ENCODE peak calls at places on chromosomes 1 and 21, in ten cellular contexts. M, N, B, O, C, I, S, U, V and T are unnamed samples.

GRCh38 chr1:156103521-156103947 is 11.0 kb upstream of the LMNA start:
- DNase-seq in M (peak), N (no peak), B (no peak), O (no peak), C (no peak), I (peak), S (peak), U (peak), V (no peak), T (no peak)

GRCh38 chr21:25039461-25040380 is 567.6 kb downstream of the MRPL39 start:
- DNase-seq in M (no peak), N (no peak), B (no peak), O (no peak), C (peak), I (peak), S (no peak), U (no peak), V (no peak), T (no peak)

GRCh38 chr1:156532374-156532773 is 31.8 kb upstream of the MEF2D start:
- DNase-seq in M (no peak), N (no peak), B (no peak), O (no peak), C (no peak), I (no peak), S (no peak), U (no peak), V (no peak), T (no peak)

GRCh38 chr1:170790175-170790574 is 126.2 kb downstream of the PRRX1 start:
- DNase-seq in M (no peak), N (no peak), B (no peak), O (no peak), C (no peak), I (no peak), S (no peak), U (no peak), V (no peak), T (no peak)

GRCh38 chr1:168243200-168243599 is 17.4 kb downstream of the SFT2D2 start:
- DNase-seq in M (no peak), N (no peak), B (no peak), O (no peak), C (no peak), I (no peak), S (no peak), U (no peak), V (no peak), T (no peak)

GRCh38 chr1:234108921-234109320 is 204.4 kb downstream of the SLC35F3 start:
- DNase-seq in M (no peak), N (no peak), B (no peak), O (no peak), C (no peak), I (peak), S (no peak), U (no peak), V (no peak), T (no peak)

GRCh38 chr21:20970691-20971090 is 27.5 kb upstream of the NCAM2 start:
- DNase-seq in M (no peak), N (no peak), B (no peak), O (no peak), C (no peak), I (no peak), S (no peak), U (no peak), V (no peak), T (no peak)

GRCh38 chr1:85438353-85438752 is 26.6 kb downstream of the DDAH1 start:
- DNase-seq in M (no peak), N (no peak), B (no peak), O (peak), C (no peak), I (peak), S (no peak), U (no peak), V (no peak), T (peak)

GRCh38 chr1:202247837-202248795 is 54.5 kb downstream of the LGR6 start:
- DNase-seq in M (peak), N (no peak), B (no peak), O (no peak), C (no peak), I (peak), S (no peak), U (no peak), V (peak), T (no peak)

GRCh38 chr1:31510853-31511789 is 65.2 kb upstream of the TINAGL1 start:
- DNase-seq in M (no peak), N (no peak), B (no peak), O (no peak), C (no peak), I (no peak), S (no peak), U (no peak), V (no peak), T (no peak)

GRCh38 chr1:190436615-190437014 is 41.0 kb downstream of the BRINP3 start:
- DNase-seq in M (no peak), N (no peak), B (no peak), O (peak), C (peak), I (no peak), S (no peak), U (peak), V (peak), T (no peak)

GRCh38 chr1:198701766-198702539 is 63.1 kb downstream of the PTPRC start:
- DNase-seq in M (no peak), N (no peak), B (no peak), O (no peak), C (no peak), I (no peak), S (no peak), U (no peak), V (peak), T (no peak)

GRCh38 chr1:222886194-222887126 is 71.6 kb downstream of the DISP1 start:
- DNase-seq in M (no peak), N (no peak), B (no peak), O (no peak), C (no peak), I (no peak), S (no peak), U (no peak), V (no peak), T (no peak)

GRCh38 chr1:228272331-228272791 is 64.5 kb downstream of the OBSCN start:
- DNase-seq in M (peak), N (no peak), B (no peak), O (no peak), C (no peak), I (no peak), S (no peak), U (no peak), V (no peak), T (no peak)

GRCh38 chr1:67850611-67851075 is 17.4 kb upstream of the GNG12 start:
- DNase-seq in M (peak), N (peak), B (peak), O (peak), C (no peak), I (peak), S (no peak), U (peak), V (no peak), T (no peak)

GRCh38 chr1:33388989-33389771 is 41.7 kb downstream of the PHC2 start:
- DNase-seq in M (no peak), N (no peak), B (no peak), O (peak), C (peak), I (peak), S (no peak), U (no peak), V (no peak), T (no peak)

GRCh38 chr1:41677586-41677985 is 193.1 kb upstream of the EDN2 start:
- DNase-seq in M (no peak), N (no peak), B (no peak), O (no peak), C (no peak), I (no peak), S (no peak), U (no peak), V (no peak), T (no peak)

GRCh38 chr1:161855260-161855659 is 89.1 kb downstream of the ATF6 start:
- DNase-seq in M (no peak), N (no peak), B (no peak), O (no peak), C (no peak), I (no peak), S (no peak), U (no peak), V (no peak), T (no peak)

GRCh38 chr1:40785446-40785845 is 1.9 kb downstream of the KCNQ4 start:
- DNase-seq in M (no peak), N (no peak), B (no peak), O (no peak), C (no peak), I (no peak), S (no peak), U (no peak), V (no peak), T (no peak)

GRCh38 chr1:232259333-232259732 is 370.6 kb downstream of the SIPA1L2 start:
- DNase-seq in M (no peak), N (no peak), B (no peak), O (no peak), C (no peak), I (no peak), S (no peak), U (no peak), V (no peak), T (no peak)

GRCh38 chr1:39204441-39205081 is at the start of gene MACF1:
- DNase-seq in M (no peak), N (peak), B (peak), O (peak), C (no peak), I (peak), S (peak), U (peak), V (peak), T (peak)

GRCh38 chr1:205915354-205915990 is 27.8 kb downstream of the SLC26A9 start:
- DNase-seq in M (no peak), N (no peak), B (peak), O (no peak), C (no peak), I (no peak), S (no peak), U (no peak), V (no peak), T (no peak)

GRCh38 chr1:110674337-110675059 is at the start of gene KCNA3:
- DNase-seq in M (peak), N (no peak), B (no peak), O (no peak), C (peak), I (no peak), S (peak), U (no peak), V (peak), T (peak)

GRCh38 chr21:26773058-26773457 is 72.2 kb downstream of the ADAMTS1 start:
- DNase-seq in M (no peak), N (no peak), B (no peak), O (no peak), C (no peak), I (no peak), S (no peak), U (no peak), V (no peak), T (no peak)

GRCh38 chr1:8348777-8349472 is 31.0 kb downstream of the SLC45A1 start:
- DNase-seq in M (peak), N (no peak), B (no peak), O (peak), C (peak), I (peak), S (peak), U (no peak), V (peak), T (peak)

GRCh38 chr1:102902045-102902444 is 206.3 kb downstream of the COL11A1 start:
- DNase-seq in M (no peak), N (no peak), B (no peak), O (no peak), C (no peak), I (peak), S (no peak), U (no peak), V (no peak), T (no peak)

GRCh38 chr1:209723761-209724693 is 19.4 kb downstream of the HSD11B1 start:
- DNase-seq in M (no peak), N (no peak), B (no peak), O (no peak), C (peak), I (peak), S (no peak), U (no peak), V (no peak), T (no peak)

GRCh38 chr1:59146651-59147358 is 150.1 kb upstream of the FGGY start:
- DNase-seq in M (peak), N (no peak), B (no peak), O (peak), C (peak), I (peak), S (peak), U (no peak), V (no peak), T (peak)

GRCh38 chr1:222931018-222931417 is 116.2 kb downstream of the DISP1 start:
- DNase-seq in M (no peak), N (no peak), B (no peak), O (peak), C (no peak), I (peak), S (no peak), U (no peak), V (no peak), T (no peak)

GRCh38 chr1:60575326-60575874 is 501.8 kb upstream of the C1orf87 start:
- DNase-seq in M (no peak), N (no peak), B (no peak), O (no peak), C (no peak), I (no peak), S (no peak), U (no peak), V (no peak), T (no peak)

GRCh38 chr1:87334351-87335174 is 5.9 kb downstream of the LMO4 start:
- DNase-seq in M (peak), N (no peak), B (no peak), O (no peak), C (peak), I (no peak), S (no peak), U (no peak), V (peak), T (peak)

GRCh38 chr1:15958788-15959187 is 17.1 kb downstream of the ZBTB17 start:
- DNase-seq in M (no peak), N (no peak), B (no peak), O (peak), C (no peak), I (peak), S (no peak), U (no peak), V (no peak), T (no peak)

GRCh38 chr1:178483251-178483957 is 13.4 kb downstream of the CLEC20A start:
- DNase-seq in M (no peak), N (no peak), B (no peak), O (no peak), C (no peak), I (peak), S (no peak), U (no peak), V (no peak), T (no peak)

DNA sequence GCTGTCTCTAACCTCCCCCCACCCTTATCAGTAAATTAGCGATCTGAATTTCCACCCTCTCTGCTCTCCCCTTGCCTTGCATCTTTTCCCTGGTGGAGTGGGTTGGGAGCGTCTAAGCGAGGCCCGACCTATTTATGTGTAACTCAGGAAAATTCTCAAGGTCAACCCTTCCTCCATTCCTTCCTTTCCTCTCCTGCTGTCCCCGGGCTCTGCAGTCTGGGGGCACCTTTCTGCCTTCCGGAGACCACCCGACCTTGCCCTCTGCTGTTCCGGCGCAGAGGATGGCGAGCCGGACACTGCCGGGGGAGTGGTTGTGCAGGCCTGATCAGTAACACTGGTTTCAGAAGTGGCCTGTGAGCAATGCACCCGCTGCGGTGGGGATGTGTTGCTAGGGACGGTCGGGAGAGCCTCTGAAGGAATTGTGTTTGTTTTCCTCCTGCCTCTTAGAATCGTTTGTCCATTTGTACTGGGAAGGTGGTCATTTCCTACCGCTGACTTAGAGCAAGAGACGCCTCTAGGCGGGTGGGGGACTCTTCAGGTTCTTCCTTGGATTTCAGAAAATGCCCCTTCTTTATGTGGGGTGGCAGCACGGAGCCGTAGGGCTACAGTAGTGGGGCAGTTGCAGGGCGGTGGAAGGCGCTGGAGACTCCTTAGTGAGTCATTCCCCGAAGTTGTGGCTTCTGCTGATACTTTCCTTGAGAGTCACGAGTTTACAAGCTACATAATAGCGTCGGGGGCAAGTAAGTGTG is 543 bp downstream of the MGST3 start:
- DNase-seq in M (peak), N (peak), B (peak), O (peak), C (peak), I (peak), S (peak), U (peak), V (peak), T (peak)
- TF ChIP-seq CTCF in M (no peak), N (peak), B (no peak), O (peak), C (no peak), I (peak), S (no peak), U (no peak), V (peak), T (no peak)

DNA sequence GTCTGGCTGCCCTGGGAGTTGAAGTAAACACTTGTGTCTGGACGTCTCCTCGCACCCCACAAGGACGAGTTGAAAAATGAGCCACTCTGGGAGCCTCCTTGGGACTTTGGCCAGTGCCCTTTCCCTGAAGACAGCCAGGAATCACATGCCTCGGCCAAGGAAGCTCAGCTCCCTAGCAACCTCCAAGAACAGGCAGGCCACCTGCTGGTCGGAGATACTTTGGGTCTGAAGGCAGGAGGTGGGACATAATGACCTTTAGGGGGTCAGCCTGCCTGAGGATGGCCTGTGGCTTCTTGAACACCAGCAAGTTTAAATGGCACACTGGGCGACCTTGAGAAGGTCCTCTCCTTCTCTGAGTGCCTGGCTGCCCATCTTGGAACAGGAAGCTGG is 165.8 kb upstream of the ZC3H12A start:
- DNase-seq in M (no peak), N (no peak), B (no peak), O (no peak), C (no peak), I (no peak), S (no peak), U (no peak), V (no peak), T (no peak)
- TF ChIP-seq CTCF in M (no peak), N (no peak), B (no peak), O (no peak), C (no peak), I (no peak), S (no peak), U (no peak), V (peak), T (no peak)

DNA sequence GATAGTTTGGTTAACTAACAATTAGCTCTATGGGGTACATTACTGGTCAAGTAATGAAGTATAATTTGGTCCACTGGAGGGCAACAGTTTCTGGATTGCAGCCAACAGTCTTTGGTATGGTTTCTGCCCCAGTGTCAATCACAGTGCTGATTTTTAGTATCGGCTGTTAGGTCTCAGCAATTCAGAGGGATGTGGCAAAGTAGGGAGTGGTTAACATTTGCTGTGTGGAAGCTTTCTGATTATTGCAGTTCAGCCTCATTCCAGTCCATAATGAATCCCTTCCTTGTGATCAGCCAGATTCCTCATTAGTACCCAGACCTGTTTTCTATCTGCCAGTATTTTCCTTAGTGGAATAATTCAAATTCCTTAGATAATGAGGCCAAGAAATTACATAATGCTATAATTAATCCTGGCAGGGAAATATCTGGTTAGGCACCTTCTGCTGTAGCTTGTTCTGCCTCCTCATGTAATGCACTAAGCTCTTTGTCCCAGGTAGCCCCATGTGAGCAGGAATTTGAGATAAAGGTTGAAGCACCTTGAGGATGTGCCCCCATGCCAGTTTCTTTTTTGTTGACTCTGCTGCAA is 14.0 kb downstream of the F3 start:
- DNase-seq in M (no peak), N (no peak), B (no peak), O (no peak), C (no peak), I (peak), S (no peak), U (no peak), V (no peak), T (no peak)
- TF ChIP-seq CTCF in M (no peak), N (no peak), B (no peak), O (no peak), C (no peak), I (peak), S (no peak), U (no peak), V (no peak), T (no peak)

GRCh38 chr1:19336543-19336942 is 24.4 kb downstream of the SLC66A1 start:
- DNase-seq in M (no peak), N (no peak), B (no peak), O (no peak), C (no peak), I (no peak), S (no peak), U (no peak), V (no peak), T (no peak)

GRCh38 chr1:19340387-19340937 is 28.3 kb downstream of the SLC66A1 start:
- DNase-seq in M (no peak), N (no peak), B (no peak), O (no peak), C (no peak), I (no peak), S (no peak), U (no peak), V (no peak), T (no peak)

GRCh38 chr1:19337289-19337688 is 25.2 kb downstream of the SLC66A1 start:
- DNase-seq in M (no peak), N (no peak), B (no peak), O (no peak), C (no peak), I (no peak), S (no peak), U (no peak), V (no peak), T (no peak)

GRCh38 chr1:19339199-19339861 is 27.2 kb downstream of the SLC66A1 start:
- DNase-seq in M (no peak), N (no peak), B (no peak), O (no peak), C (no peak), I (no peak), S (no peak), U (no peak), V (no peak), T (no peak)

DNA sequence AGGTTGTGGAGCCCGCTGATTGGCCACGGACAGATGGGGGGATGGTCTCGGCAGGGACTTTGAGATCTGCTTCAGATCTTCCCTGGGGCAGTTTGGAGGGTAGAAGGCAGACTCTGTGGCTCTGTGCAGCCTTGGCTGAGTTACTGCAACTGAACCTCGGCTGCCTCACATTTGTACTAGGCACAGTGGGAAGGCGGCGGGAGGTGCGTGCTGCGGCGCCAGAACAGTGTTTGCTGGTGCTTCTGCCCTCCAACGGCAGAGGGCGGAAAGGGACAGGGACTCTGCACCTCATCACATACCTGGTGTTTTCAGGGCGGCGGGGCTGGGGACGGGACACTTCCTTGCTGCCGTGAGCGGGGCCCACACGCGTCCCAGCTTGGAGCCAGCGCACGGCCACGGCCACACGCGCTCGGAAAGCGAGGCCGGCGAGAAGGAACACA is 26.2 kb downstream of the SLC66A1 start:
- DNase-seq in M (no peak), N (no peak), B (no peak), O (no peak), C (no peak), I (no peak), S (no peak), U (no peak), V (no peak), T (peak)
- TF ChIP-seq CTCF in M (no peak), N (no peak), B (no peak), O (no peak), C (no peak), I (peak), S (no peak), U (peak), V (no peak), T (peak)